ENCODE peak calls at places on chromosomes 1 and 21, in ten cellular contexts. X is H1, U is adrenal gland, G is stomach, J is uterus, H is body of pancreas, V is prostate gland, I is IMR-90, O is endothelial cell of umbilical vein, A is ovary. P is an unnamed sample.

GRCh38 chr1:174258148-174258550 is 98.8 kb downstream of the RABGAP1L start:
- DNase-seq in X (no peak), U (peak; percentile 50), G (no peak), J (no peak), H (peak; percentile 16), V (peak; percentile 9), I (peak; percentile 50), O (peak; percentile 53), A (peak; percentile 24), P (no peak)

GRCh38 chr1:232473319-232473718 is 156.6 kb downstream of the SIPA1L2 start:
- DNase-seq in X (no peak), U (peak; percentile 65), G (no peak), J (no peak), H (no peak), V (no peak), I (peak; percentile 66), O (no peak), A (peak; percentile 38), P (no peak)

GRCh38 chr1:210246447-210246846 is 13.9 kb downstream of the SERTAD4 start:
- DNase-seq in X (no peak), U (no peak), G (no peak), J (no peak), H (no peak), V (no peak), I (peak; percentile 36), O (peak; percentile 42), A (no peak), P (no peak)

GRCh38 chr1:24292887-24293286 is 26.3 kb upstream of the GRHL3 start:
- DNase-seq in X (no peak), U (no peak), G (no peak), J (no peak), H (no peak), V (no peak), I (no peak), O (no peak), A (no peak), P (no peak)

GRCh38 chr1:248838357-248839167 is 538 bp downstream of the ZNF672 start:
- DNase-seq in X (peak; percentile 90), U (peak; percentile 95), G (peak; percentile 94), J (peak; percentile 83), H (peak; percentile 91), V (peak; percentile 91), I (peak; percentile 80), O (peak; percentile 91), A (peak; percentile 88), P (peak; percentile 53)

GRCh38 chr1:64516301-64516700 is 46.4 kb downstream of the CACHD1 start:
- DNase-seq in X (no peak), U (no peak), G (no peak), J (no peak), H (no peak), V (no peak), I (no peak), O (no peak), A (no peak), P (no peak)

GRCh38 chr1:33601751-33602150 is 129.3 kb downstream of the ZSCAN20 start:
- DNase-seq in X (no peak), U (no peak), G (no peak), J (no peak), H (no peak), V (no peak), I (no peak), O (no peak), A (no peak), P (no peak)

GRCh38 chr1:23837905-23838304 is 12.7 kb upstream of the HMGCL start:
- DNase-seq in X (no peak), U (no peak), G (no peak), J (no peak), H (no peak), V (no peak), I (no peak), O (no peak), A (no peak), P (no peak)

GRCh38 chr1:61395156-61395555 is 312.8 kb downstream of the NFIA start:
- DNase-seq in X (no peak), U (no peak), G (no peak), J (peak; percentile 43), H (no peak), V (no peak), I (no peak), O (no peak), A (no peak), P (no peak)

GRCh38 chr1:66553846-66554245 is 19.9 kb downstream of the SGIP1 start:
- DNase-seq in X (no peak), U (no peak), G (no peak), J (no peak), H (no peak), V (no peak), I (peak; percentile 81), O (no peak), A (no peak), P (no peak)

GRCh38 chr21:38807987-38808386 is 2.3 kb downstream of the ETS2 start:
- DNase-seq in X (no peak), U (no peak), G (no peak), J (no peak), H (no peak), V (no peak), I (peak; percentile 51), O (no peak), A (no peak), P (no peak)
- TF ChIP-seq POLR2A in X (no peak), U (no peak), G (no peak), J (no peak), H (no peak), V (no peak), I (peak; percentile 55), O (no peak), A (no peak), P (no peak)

GRCh38 chr21:35046223-35046690 is 2.8 kb downstream of the RUNX1 start:
- DNase-seq in X (no peak), U (no peak), G (no peak), J (no peak), H (no peak), V (no peak), I (no peak), O (no peak), A (no peak), P (no peak)

GRCh38 chr21:35044128-35044527 is 5.0 kb downstream of the RUNX1 start:
- DNase-seq in X (no peak), U (no peak), G (no peak), J (no peak), H (no peak), V (no peak), I (no peak), O (no peak), A (no peak), P (no peak)

GRCh38 chr21:35044770-35045538 is 4.1 kb downstream of the RUNX1 start:
- DNase-seq in X (no peak), U (no peak), G (no peak), J (no peak), H (no peak), V (no peak), I (no peak), O (no peak), A (no peak), P (no peak)

GRCh38 chr21:35046880-35047229 is 2.2 kb downstream of the RUNX1 start:
- DNase-seq in X (no peak), U (no peak), G (no peak), J (no peak), H (peak; percentile 14), V (no peak), I (no peak), O (no peak), A (no peak), P (no peak)

DNA sequence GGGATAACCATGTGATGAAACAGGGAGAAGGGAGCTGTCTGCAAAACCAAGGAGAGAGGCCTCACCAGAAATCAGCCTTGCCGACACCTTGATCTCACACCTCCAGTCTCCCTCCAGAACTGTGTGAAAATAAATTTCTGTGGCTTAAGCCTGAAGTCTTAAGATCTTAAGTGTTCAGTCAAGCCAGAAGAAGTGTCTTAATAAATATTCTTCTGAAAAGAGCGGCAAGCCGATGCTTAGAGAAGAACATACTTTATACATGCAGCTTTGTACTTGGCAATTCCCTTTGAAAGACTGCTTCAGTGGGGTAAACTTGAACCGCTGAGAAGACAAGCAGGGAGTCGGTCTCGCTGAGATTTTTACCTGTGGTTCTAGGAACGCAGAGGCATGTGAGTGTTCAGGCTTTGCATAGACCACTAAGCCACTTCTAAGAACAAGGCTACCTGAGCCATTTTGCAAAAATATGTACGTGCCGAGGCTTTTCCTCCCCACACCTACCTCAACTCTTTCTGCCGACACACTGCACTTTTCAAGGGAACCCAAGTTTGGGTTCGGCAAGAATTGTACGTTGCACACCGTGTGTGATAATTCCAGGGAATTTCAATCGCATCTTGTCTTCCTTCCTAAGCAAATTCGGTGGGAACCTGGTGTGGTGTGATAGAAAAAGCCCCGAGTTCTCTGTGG is 3.4 kb downstream of the RUNX1 start:
- DNase-seq in X (no peak), U (no peak), G (no peak), J (no peak), H (no peak), V (no peak), I (no peak), O (no peak), A (no peak), P (no peak)
- H3K4me1 ChIP-seq in X (no peaks in the 10 kb centered on the region), U (peaks cover 5% of the 10 kb centered on the region), G (peaks cover 17% of the 10 kb centered on the region), J (no peaks in the 10 kb centered on the region), H (peaks cover 4% of the 10 kb centered on the region), V (peaks cover 3% of the 10 kb centered on the region), I (peaks cover 20% of the 10 kb centered on the region), O (peaks cover 35% of the 10 kb centered on the region), A (peaks cover 1% of the 10 kb centered on the region), P (peaks cover 17% of the 10 kb centered on the region)

DNA sequence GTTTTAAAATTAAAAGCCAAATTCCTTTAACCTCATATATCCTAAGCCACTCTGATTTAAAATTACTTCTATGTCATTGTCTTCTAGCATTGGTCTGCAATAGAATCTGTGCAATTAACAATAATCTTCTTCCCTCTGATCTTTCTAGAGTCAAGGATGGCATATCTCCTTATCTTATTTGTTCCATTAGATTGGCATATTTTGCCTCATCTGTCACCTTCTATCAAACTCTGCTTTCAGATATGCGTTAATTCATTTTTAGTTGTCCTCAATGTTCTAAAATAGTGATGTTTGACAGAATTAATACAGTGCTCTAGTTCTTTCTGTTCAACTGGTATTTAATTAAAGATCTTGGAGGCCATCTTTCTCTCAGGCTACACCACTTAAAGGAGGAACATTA is 3.1 kb downstream of the NRIP1 start:
- DNase-seq in X (no peak), U (no peak), G (no peak), J (no peak), H (no peak), V (no peak), I (no peak), O (peak; percentile 7), A (no peak), P (no peak)
- H3K4me3 ChIP-seq in X (no peak overlapping the region), U (no peak overlapping the region), G (no peak overlapping the region), J (no peak overlapping the region), H (no peak overlapping the region), V (peak overlapping the region; percentile 97), I (peak overlapping the region; percentile 99), O (peak overlapping the region; percentile 22), A (no peak overlapping the region), P (no peak overlapping the region)

DNA sequence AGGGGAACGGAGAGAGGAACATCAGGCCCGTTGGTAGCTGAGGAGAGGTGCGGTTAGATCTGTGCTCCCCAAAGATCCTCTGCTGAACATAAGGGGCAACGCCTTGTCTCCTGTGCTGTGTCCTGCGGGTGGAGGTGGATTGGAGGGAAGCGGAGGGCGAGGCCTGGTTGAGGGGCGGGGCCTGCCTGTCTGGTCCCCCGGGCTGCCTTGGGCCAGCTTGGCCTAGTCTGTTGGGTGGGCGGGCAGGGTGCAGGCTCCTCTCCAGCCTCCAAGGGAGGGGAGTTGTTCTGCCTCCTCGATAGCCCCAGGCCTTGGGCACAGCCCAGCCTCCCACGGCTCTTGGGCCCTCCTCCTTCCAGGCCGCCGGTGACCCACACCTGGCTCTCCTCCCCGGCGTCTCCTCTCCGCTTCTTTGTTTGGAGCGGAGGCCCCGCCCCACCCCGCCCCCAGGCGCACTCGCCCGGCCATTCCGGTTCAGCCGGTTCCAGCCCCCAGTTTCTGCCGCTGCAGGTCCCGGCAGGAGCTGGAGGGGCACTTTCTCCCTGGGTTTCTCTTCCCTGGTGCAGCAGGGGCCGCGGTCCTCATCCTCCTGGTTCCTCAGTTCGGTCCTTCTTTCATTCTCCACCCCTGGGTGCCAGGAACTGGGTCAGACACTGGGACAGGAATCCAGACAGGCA is 19.4 kb downstream of the PTPRF start:
- DNase-seq in X (peak; percentile 89), U (no peak), G (peak; percentile 95), J (peak; percentile 76), H (peak; percentile 97), V (peak; percentile 96), I (no peak), O (no peak), A (peak; percentile 76), P (no peak)
- TF ChIP-seq POLR2A in X (no peak), U (no peak), G (no peak), J (no peak), H (peak; percentile 69), V (peak; percentile 21), I (no peak), O (no peak), A (no peak), P (no peak)